ENCODE peak calls at places on chromosome 16, in ten cellular contexts. F is IMR-90, X is ovary, B is breast epithelium, A is endothelial cell of umbilical vein, M is A549, P is spleen, U is GM12891, S is HCT116, W is prostate gland. V is an unnamed sample.

GRCh38 chr16:81680444-81681263 is 98.4 kb upstream of the PLCG2 start:
- DNase-seq in F (no peak), X (no peak), B (no peak), A (no peak), M (no peak), P (no peak), U (no peak), S (no peak), W (no peak), V (no peak)

GRCh38 chr16:79211581-79211980 is 389.0 kb downstream of the MAF start:
- DNase-seq in F (no peak), X (no peak), B (no peak), A (no peak), M (no peak), P (no peak), U (no peak), S (no peak), W (no peak), V (no peak)

GRCh38 chr16:57711331-57711730 is 16.7 kb downstream of the DRC7 start:
- DNase-seq in F (no peak), X (no peak), B (no peak), A (no peak), M (no peak), P (peak), U (no peak), S (no peak), W (no peak), V (no peak)

GRCh38 chr16:11060856-11061255 is 116.5 kb downstream of the CLEC16A start:
- DNase-seq in F (no peak), X (no peak), B (no peak), A (no peak), M (no peak), P (no peak), U (no peak), S (no peak), W (no peak), V (no peak)

GRCh38 chr16:70257391-70257790 is 5.7 kb upstream of the EXOSC6 start:
- DNase-seq in F (no peak), X (no peak), B (no peak), A (no peak), M (no peak), P (no peak), U (no peak), S (no peak), W (no peak), V (no peak)

GRCh38 chr16:28105954-28106353 is 42.4 kb upstream of the GSG1L start:
- DNase-seq in F (no peak), X (no peak), B (no peak), A (no peak), M (no peak), P (peak), U (no peak), S (no peak), W (no peak), V (no peak)

GRCh38 chr16:85840801-85841200 is 41.3 kb downstream of the COX4I1 start:
- DNase-seq in F (no peak), X (no peak), B (no peak), A (no peak), M (no peak), P (peak), U (no peak), S (no peak), W (no peak), V (no peak)

GRCh38 chr16:23410176-23410575 is 42.8 kb downstream of the COG7 start:
- DNase-seq in F (peak), X (no peak), B (no peak), A (no peak), M (no peak), P (peak), U (no peak), S (no peak), W (no peak), V (no peak)

GRCh38 chr16:5706206-5706605 is 608.6 kb upstream of the EEF2KMT start:
- DNase-seq in F (no peak), X (no peak), B (no peak), A (no peak), M (no peak), P (no peak), U (no peak), S (no peak), W (no peak), V (no peak)

GRCh38 chr16:14529010-14529669 is 100.9 kb downstream of the PARN start:
- DNase-seq in F (peak), X (peak), B (peak), A (peak), M (peak), P (no peak), U (peak), S (peak), W (peak), V (peak)

GRCh38 chr16:50724237-50724747 is 17.6 kb upstream of the CYLD start:
- DNase-seq in F (no peak), X (no peak), B (no peak), A (no peak), M (no peak), P (no peak), U (no peak), S (no peak), W (no peak), V (no peak)

GRCh38 chr16:9844361-9844760 is 337.9 kb downstream of the GRIN2A start:
- DNase-seq in F (no peak), X (no peak), B (no peak), A (peak), M (no peak), P (no peak), U (no peak), S (no peak), W (no peak), V (no peak)

GRCh38 chr16:81657731-81658130 is 121.4 kb upstream of the PLCG2 start:
- DNase-seq in F (no peak), X (peak), B (no peak), A (no peak), M (no peak), P (no peak), U (no peak), S (no peak), W (no peak), V (no peak)

GRCh38 chr16:20763461-20764232 is at the start of gene ACSM3:
- DNase-seq in F (peak), X (peak), B (no peak), A (peak), M (peak), P (peak), U (peak), S (peak), W (peak), V (peak)

GRCh38 chr16:28984619-28985135 is at the start of gene LAT:
- DNase-seq in F (no peak), X (no peak), B (no peak), A (no peak), M (no peak), P (peak), U (no peak), S (no peak), W (no peak), V (peak)

GRCh38 chr16:80610489-80611156 is 69.8 kb downstream of the DYNLRB2 start:
- DNase-seq in F (no peak), X (no peak), B (no peak), A (no peak), M (no peak), P (no peak), U (no peak), S (no peak), W (no peak), V (no peak)

GRCh38 chr16:85390511-85391174 is 222.5 kb upstream of the GSE1 start:
- DNase-seq in F (peak), X (peak), B (peak), A (no peak), M (peak), P (peak), U (no peak), S (peak), W (peak), V (peak)

GRCh38 chr16:55294947-55295346 is 29.1 kb upstream of the IRX6 start:
- DNase-seq in F (no peak), X (no peak), B (no peak), A (no peak), M (no peak), P (no peak), U (no peak), S (no peak), W (no peak), V (no peak)

GRCh38 chr16:87954826-87955225 is 3.6 kb downstream of the BANP start:
- DNase-seq in F (no peak), X (no peak), B (no peak), A (no peak), M (no peak), P (no peak), U (no peak), S (no peak), W (no peak), V (no peak)

GRCh38 chr16:56614549-56614991 is 6.2 kb downstream of the MT2A start:
- DNase-seq in F (peak), X (no peak), B (no peak), A (peak), M (no peak), P (no peak), U (no peak), S (no peak), W (no peak), V (peak)

GRCh38 chr16:64711026-64711425 is 410.8 kb downstream of the CDH11 start:
- DNase-seq in F (no peak), X (no peak), B (no peak), A (no peak), M (no peak), P (no peak), U (no peak), S (no peak), W (no peak), V (no peak)

GRCh38 chr16:80527297-80527696 is 13.5 kb upstream of the DYNLRB2 start:
- DNase-seq in F (peak), X (no peak), B (no peak), A (peak), M (no peak), P (peak), U (peak), S (peak), W (no peak), V (peak)

GRCh38 chr16:48831081-48831722 is 221.2 kb upstream of the N4BP1 start:
- DNase-seq in F (no peak), X (no peak), B (no peak), A (no peak), M (peak), P (no peak), U (no peak), S (peak), W (no peak), V (no peak)

GRCh38 chr16:57600048-57600835 is 28.2 kb upstream of the ADGRG1 start:
- DNase-seq in F (peak), X (no peak), B (peak), A (peak), M (peak), P (peak), U (no peak), S (peak), W (peak), V (peak)

GRCh38 chr16:15946257-15947044 is 3.0 kb upstream of the ABCC1 start:
- DNase-seq in F (peak), X (no peak), B (no peak), A (peak), M (peak), P (peak), U (no peak), S (no peak), W (peak), V (peak)

GRCh38 chr16:74999683-75000480 is 1.1 kb downstream of the ZNRF1 start:
- DNase-seq in F (no peak), X (peak), B (peak), A (peak), M (no peak), P (peak), U (peak), S (no peak), W (peak), V (no peak)

GRCh38 chr16:71413341-71413740 is 28.5 kb downstream of the TLE7 start:
- DNase-seq in F (no peak), X (no peak), B (no peak), A (no peak), M (no peak), P (peak), U (no peak), S (no peak), W (no peak), V (no peak)

GRCh38 chr16:12542818-12543699 is 260.6 kb downstream of the CPPED1 start:
- DNase-seq in F (no peak), X (no peak), B (no peak), A (no peak), M (no peak), P (no peak), U (no peak), S (no peak), W (no peak), V (no peak)

GRCh38 chr16:8708546-8708945 is 34.1 kb downstream of the ABAT start:
- DNase-seq in F (no peak), X (no peak), B (no peak), A (no peak), M (no peak), P (no peak), U (no peak), S (no peak), W (no peak), V (no peak)

GRCh38 chr16:50244504-50245416 is 21.6 kb upstream of the ADCY7 start:
- DNase-seq in F (no peak), X (peak), B (no peak), A (no peak), M (no peak), P (no peak), U (no peak), S (no peak), W (no peak), V (peak)

GRCh38 chr16:87839542-87840461 is 29.5 kb downstream of the SLC7A5 start:
- DNase-seq in F (no peak), X (no peak), B (no peak), A (peak), M (no peak), P (no peak), U (no peak), S (no peak), W (no peak), V (no peak)

GRCh38 chr16:62213763-62214162 is 177.5 kb upstream of the CDH8 start:
- DNase-seq in F (no peak), X (no peak), B (no peak), A (no peak), M (no peak), P (no peak), U (no peak), S (no peak), W (no peak), V (no peak)

GRCh38 chr16:19517424-19518089 is 4.3 kb downstream of the GDE1 start:
- DNase-seq in F (peak), X (no peak), B (no peak), A (peak), M (peak), P (no peak), U (no peak), S (no peak), W (no peak), V (no peak)

GRCh38 chr16:48611329-48612137 is 1.6 kb upstream of the N4BP1 start:
- DNase-seq in F (no peak), X (no peak), B (no peak), A (no peak), M (no peak), P (peak), U (no peak), S (no peak), W (no peak), V (no peak)

GRCh38 chr16:24853830-24854229 is 8.1 kb downstream of the SLC5A11 start:
- DNase-seq in F (peak), X (peak), B (no peak), A (peak), M (peak), P (no peak), U (no peak), S (no peak), W (peak), V (no peak)

GRCh38 chr16:18979936-18980335 is 3.8 kb upstream of the TMC7 start:
- DNase-seq in F (no peak), X (no peak), B (no peak), A (no peak), M (no peak), P (peak), U (no peak), S (no peak), W (no peak), V (no peak)

GRCh38 chr16:85524630-85525463 is 88.3 kb upstream of the GSE1 start:
- DNase-seq in F (peak), X (no peak), B (peak), A (no peak), M (no peak), P (peak), U (no peak), S (no peak), W (no peak), V (no peak)

GRCh38 chr16:69839798-69840409 is 77.8 kb downstream of the WWP2 start:
- DNase-seq in F (no peak), X (no peak), B (peak), A (peak), M (no peak), P (no peak), U (no peak), S (no peak), W (peak), V (no peak)

GRCh38 chr16:2702438-2702825 is 17.6 kb downstream of the PRSS27 start:
- DNase-seq in F (no peak), X (no peak), B (no peak), A (no peak), M (no peak), P (no peak), U (no peak), S (no peak), W (no peak), V (no peak)
- TF ChIP-seq POLR2A in F (no peak), X (no peak), B (no peak), A (no peak), M (no peak), P (no peak), U (no peak), S (no peak), W (no peak), V (no peak)

GRCh38 chr16:424623-425081 is 797 bp upstream of the RAB11FIP3 start:
- DNase-seq in F (no peak), X (peak), B (no peak), A (peak), M (no peak), P (no peak), U (no peak), S (no peak), W (peak), V (peak)

GRCh38 chr16:425082-425718 is at the start of gene RAB11FIP3:
- DNase-seq in F (peak), X (peak), B (no peak), A (peak), M (peak), P (peak), U (peak), S (peak), W (peak), V (peak)

GRCh38 chr16:426115-426905 is 861 bp downstream of the RAB11FIP3 start:
- DNase-seq in F (no peak), X (no peak), B (no peak), A (peak), M (no peak), P (peak), U (no peak), S (no peak), W (no peak), V (no peak)

GRCh38 chr16:425740-426114 is 278 bp downstream of the RAB11FIP3 start:
- DNase-seq in F (no peak), X (no peak), B (no peak), A (no peak), M (no peak), P (no peak), U (peak), S (no peak), W (no peak), V (no peak)

DNA sequence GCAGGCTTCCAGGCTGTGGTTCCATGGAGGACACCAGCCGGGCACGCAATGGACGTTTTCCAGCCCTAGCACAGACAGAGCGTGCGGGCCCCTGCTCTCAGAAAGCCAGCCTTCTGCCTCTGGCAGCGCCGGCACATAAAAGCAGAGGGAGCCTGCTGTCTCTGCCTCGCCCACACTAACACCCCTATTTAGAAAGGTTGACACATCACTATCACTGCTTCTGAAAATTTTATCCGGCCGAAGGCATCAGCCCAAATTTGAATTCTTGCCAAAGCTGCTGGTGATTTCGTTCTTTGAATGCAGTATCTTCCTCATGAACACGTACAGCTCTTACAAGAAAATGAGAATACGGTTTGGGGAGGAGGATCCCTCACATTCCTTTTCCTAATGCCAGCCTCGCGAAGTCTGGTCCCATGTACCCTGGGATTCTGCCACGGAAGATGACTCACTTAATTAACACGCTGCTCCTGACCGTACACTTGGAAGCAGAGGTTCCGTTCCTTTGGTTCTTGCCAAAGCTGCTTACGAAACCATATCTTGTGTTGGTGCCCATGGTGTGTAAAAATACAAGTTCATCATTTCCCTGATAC is 1.3 kb upstream of the RAB11FIP3 start:
- DNase-seq in F (peak), X (peak), B (no peak), A (peak), M (peak), P (no peak), U (no peak), S (no peak), W (peak), V (peak)
- TF ChIP-seq POLR2A in F (peak), X (no peak), B (no peak), A (peak), M (no peak), P (no peak), U (no peak), S (no peak), W (no peak), V (no peak)

GRCh38 chr16:89656435-89657121 is 930 bp downstream of the CHMP1A start:
- DNase-seq in F (no peak), X (peak), B (no peak), A (no peak), M (no peak), P (peak), U (no peak), S (no peak), W (no peak), V (no peak)

GRCh38 chr16:89657442-89658220 is at the start of the genes CHMP1A and SPATA33:
- DNase-seq in F (peak), X (peak), B (peak), A (peak), M (peak), P (peak), U (peak), S (peak), W (peak), V (peak)

GRCh38 chr16:89661215-89661614 is 3.6 kb downstream of the SPATA33 start:
- DNase-seq in F (no peak), X (no peak), B (no peak), A (no peak), M (no peak), P (no peak), U (no peak), S (no peak), W (no peak), V (no peak)

GRCh38 chr16:89660146-89660545 is 2.5 kb downstream of the SPATA33 start:
- DNase-seq in F (no peak), X (no peak), B (no peak), A (no peak), M (no peak), P (no peak), U (no peak), S (no peak), W (no peak), V (no peak)

GRCh38 chr16:89658221-89658879 is 714 bp downstream of the SPATA33 start:
- DNase-seq in F (no peak), X (no peak), B (no peak), A (no peak), M (no peak), P (peak), U (no peak), S (no peak), W (no peak), V (no peak)
- TF ChIP-seq POLR2A in F (no peak), X (no peak), B (no peak), A (no peak), M (no peak), P (no peak), U (no peak), S (no peak), W (no peak), V (no peak)

GRCh38 chr16:83898463-83899271 is at the start of gene MLYCD:
- DNase-seq in F (peak), X (peak), B (peak), A (peak), M (peak), P (peak), U (peak), S (peak), W (peak), V (peak)
- TF ChIP-seq POLR2A in F (peak), X (peak), B (no peak), A (peak), M (peak), P (no peak), U (peak), S (no peak), W (no peak), V (peak)

V was measured in H54.